ENCODE peak calls at places on chromosomes 3 and 15, in six cellular contexts. X, S, C, G, K and D are unnamed samples.

GRCh38 chr3:177335728-177336127 is 138.4 kb upstream of the TBL1XR1 start:
- DNase-seq in X (no peak), S (no peak), C (no peak), G (no peak), K (no peak), D (no peak)

GRCh38 chr3:133256787-133257483 is 142.9 kb upstream of the BFSP2 start:
- DNase-seq in X (no peak), S (no peak), C (no peak), G (no peak), K (no peak), D (no peak)

GRCh38 chr3:50448752-50449539 is 54.5 kb downstream of the CACNA2D2 start:
- DNase-seq in X (peak; percentile 72), S (no peak), C (no peak), G (no peak), K (no peak), D (no peak)

GRCh38 chr3:184656991-184657669 is 54.7 kb downstream of the MAGEF1 start:
- DNase-seq in X (no peak), S (no peak), C (no peak), G (no peak), K (peak; percentile 93), D (no peak)

GRCh38 chr3:52596658-52597265 is 60.4 kb downstream of the UQCC5 start:
- DNase-seq in X (no peak), S (no peak), C (no peak), G (no peak), K (no peak), D (no peak)

GRCh38 chr3:115996420-115997108 is 373.3 kb downstream of the GAP43 start:
- DNase-seq in X (no peak), S (no peak), C (no peak), G (no peak), K (peak; percentile 88), D (peak; percentile 92)

GRCh38 chr3:58693929-58694850 is 27.6 kb upstream of the FAM3D start:
- DNase-seq in X (no peak), S (no peak), C (no peak), G (no peak), K (no peak), D (no peak)

GRCh38 chr3:115855911-115856310 is 232.6 kb downstream of the GAP43 start:
- DNase-seq in X (no peak), S (no peak), C (no peak), G (no peak), K (peak; percentile 9), D (no peak)

GRCh38 chr15:57358611-57359010 is 17.7 kb upstream of the CGNL1 start:
- DNase-seq in X (no peak), S (no peak), C (no peak), G (no peak), K (no peak), D (no peak)

GRCh38 chr3:150605998-150606641 is 3.0 kb downstream of the SELENOT start:
- DNase-seq in X (no peak), S (no peak), C (no peak), G (no peak), K (no peak), D (no peak)

GRCh38 chr15:30043211-30043655 is 39.5 kb upstream of the GOLGA8J start:
- DNase-seq in X (peak; percentile 40), S (no peak), C (no peak), G (no peak), K (peak; percentile 19), D (peak; percentile 36)

GRCh38 chr15:52111517-52112202 is 915 bp downstream of the BCL2L10 start:
- DNase-seq in X (no peak), S (no peak), C (no peak), G (no peak), K (no peak), D (no peak)

GRCh38 chr3:26307805-26308204 is 314.8 kb upstream of the LRRC3B start:
- DNase-seq in X (no peak), S (no peak), C (no peak), G (no peak), K (no peak), D (no peak)

GRCh38 chr3:156416846-156417581 is 137.9 kb downstream of the SSR3 start:
- DNase-seq in X (peak; percentile 49), S (no peak), C (no peak), G (no peak), K (no peak), D (no peak)

GRCh38 chr3:150703756-150704344 is at the start of gene ERICH6:
- DNase-seq in X (peak; percentile 92), S (peak; percentile 42), C (peak; percentile 95), G (peak; percentile 77), K (peak; percentile 94), D (peak; percentile 90)

GRCh38 chr15:42728975-42729374 is 8.0 kb downstream of the CDAN1 start:
- DNase-seq in X (peak; percentile 36), S (no peak), C (no peak), G (no peak), K (no peak), D (no peak)

GRCh38 chr3:169980055-169980454 is 13.4 kb downstream of the SEC62 start:
- DNase-seq in X (no peak), S (no peak), C (no peak), G (no peak), K (no peak), D (no peak)

GRCh38 chr3:194487289-194488006 is 646 bp upstream of the ATP13A3 start:
- DNase-seq in X (peak; percentile 66), S (peak; percentile 7), C (peak; percentile 65), G (no peak), K (peak; percentile 41), D (no peak)

GRCh38 chr15:82663186-82663600 is 16.0 kb upstream of the CPEB1 start:
- DNase-seq in X (no peak), S (peak; percentile 27), C (peak; percentile 89), G (no peak), K (peak; percentile 56), D (peak; percentile 41)

GRCh38 chr3:190183121-190183520 is 62.4 kb upstream of the P3H2 start:
- DNase-seq in X (no peak), S (no peak), C (no peak), G (no peak), K (peak; percentile 61), D (peak; percentile 86)

GRCh38 chr3:83457516-83457915 is 1501.3 kb upstream of the CADM2 start:
- DNase-seq in X (no peak), S (no peak), C (no peak), G (no peak), K (no peak), D (no peak)

GRCh38 chr3:149902498-149903139 is 68.1 kb downstream of the PFN2 start:
- DNase-seq in X (peak; percentile 26), S (no peak), C (no peak), G (no peak), K (no peak), D (no peak)

GRCh38 chr3:183698318-183698731 is 728 bp downstream of the YEATS2 start:
- DNase-seq in X (peak; percentile 73), S (peak; percentile 3), C (peak; percentile 61), G (no peak), K (peak; percentile 46), D (peak; percentile 16)

GRCh38 chr15:66862111-66862815 is 160.2 kb downstream of the SMAD6 start:
- DNase-seq in X (no peak), S (no peak), C (no peak), G (no peak), K (peak; percentile 37), D (no peak)

GRCh38 chr15:98729446-98730042 is 81.2 kb downstream of the IGF1R start:
- DNase-seq in X (peak; percentile 56), S (no peak), C (no peak), G (no peak), K (no peak), D (no peak)

GRCh38 chr3:48222616-48223513 is at the start of gene CAMP:
- DNase-seq in X (peak; percentile 72), S (no peak), C (peak; percentile 74), G (no peak), K (peak; percentile 29), D (peak; percentile 22)

GRCh38 chr15:41983621-41984571 is 11.5 kb upstream of the EHD4 start:
- DNase-seq in X (no peak), S (no peak), C (no peak), G (no peak), K (no peak), D (no peak)

GRCh38 chr3:186990282-186990681 is 60.0 kb downstream of the ST6GAL1 start:
- DNase-seq in X (no peak), S (no peak), C (no peak), G (no peak), K (no peak), D (no peak)

GRCh38 chr3:18189651-18190050 is 235.5 kb downstream of the SATB1 start:
- DNase-seq in X (peak; percentile 6), S (no peak), C (no peak), G (no peak), K (peak; percentile 9), D (no peak)

GRCh38 chr15:89326316-89326715 is 8.3 kb downstream of the POLG start:
- DNase-seq in X (no peak), S (no peak), C (no peak), G (no peak), K (no peak), D (no peak)

GRCh38 chr15:60898896-60899295 is 330.2 kb downstream of the RORA start:
- DNase-seq in X (no peak), S (no peak), C (no peak), G (no peak), K (no peak), D (no peak)

GRCh38 chr3:110478377-110479054 is 593.1 kb upstream of the NECTIN3 start:
- DNase-seq in X (no peak), S (no peak), C (no peak), G (no peak), K (no peak), D (no peak)

GRCh38 chr15:64092075-64092820 is 1.4 kb downstream of the CIAO2A start:
- DNase-seq in X (no peak), S (no peak), C (no peak), G (no peak), K (no peak), D (no peak)

GRCh38 chr15:61102281-61102680 is 126.8 kb downstream of the RORA start:
- DNase-seq in X (no peak), S (no peak), C (no peak), G (no peak), K (no peak), D (no peak)

GRCh38 chr3:172517859-172518466 is 5.3 kb downstream of the TNFSF10 start:
- DNase-seq in X (no peak), S (no peak), C (no peak), G (no peak), K (no peak), D (no peak)

GRCh38 chr3:30683769-30684168 is 77.4 kb downstream of the TGFBR2 start:
- DNase-seq in X (no peak), S (no peak), C (no peak), G (no peak), K (no peak), D (no peak)

GRCh38 chr15:49458145-49458544 is 35.1 kb downstream of the FGF7 start:
- DNase-seq in X (no peak), S (no peak), C (no peak), G (no peak), K (no peak), D (no peak)